ENCODE peak calls at places on chromosome 5, in six cellular contexts. L is AG10803, F is heart left ventricle, U is HFF-Myc, I is sigmoid colon, J is foreskin keratinocyte. R is an unnamed sample.

GRCh38 chr5:95619096-95619495 is 791 bp upstream of the GPR150 start:
- DNase-seq in L (no peak), F (no peak), U (no peak), I (no peak), J (peak), R (no peak)

GRCh38 chr5:1006656-1007071 is 1.9 kb upstream of the NKD2 start:
- DNase-seq in L (no peak), F (peak), U (no peak), I (peak), J (no peak), R (no peak)

GRCh38 chr5:27048507-27048906 is 10.1 kb upstream of the CDH9 start:
- DNase-seq in L (no peak), F (no peak), U (no peak), I (no peak), J (no peak), R (no peak)

GRCh38 chr5:64838803-64839202 is 70.1 kb downstream of the CWC27 start:
- DNase-seq in L (no peak), F (no peak), U (no peak), I (no peak), J (peak), R (no peak)

GRCh38 chr5:64670277-64670676 is 20.0 kb upstream of the SHISAL2B start:
- DNase-seq in L (no peak), F (no peak), U (no peak), I (no peak), J (no peak), R (no peak)

GRCh38 chr5:141855265-141856029 is 22.8 kb downstream of the PCDH1 start:
- DNase-seq in L (no peak), F (peak), U (no peak), I (no peak), J (no peak), R (no peak)

GRCh38 chr5:33120671-33121070 is 320.1 kb upstream of the TARS1 start:
- DNase-seq in L (peak), F (no peak), U (no peak), I (no peak), J (no peak), R (no peak)

GRCh38 chr5:93620487-93621339 is 37.7 kb downstream of the NR2F1 start:
- DNase-seq in L (peak), F (peak), U (no peak), I (peak), J (peak), R (peak)

GRCh38 chr5:53091304-53091703 is 18.3 kb downstream of the MOCS2 start:
- DNase-seq in L (peak), F (no peak), U (no peak), I (no peak), J (peak), R (no peak)

GRCh38 chr5:1412621-1413020 is 32.6 kb downstream of the SLC6A3 start:
- DNase-seq in L (no peak), F (peak), U (no peak), I (peak), J (no peak), R (no peak)

DNA sequence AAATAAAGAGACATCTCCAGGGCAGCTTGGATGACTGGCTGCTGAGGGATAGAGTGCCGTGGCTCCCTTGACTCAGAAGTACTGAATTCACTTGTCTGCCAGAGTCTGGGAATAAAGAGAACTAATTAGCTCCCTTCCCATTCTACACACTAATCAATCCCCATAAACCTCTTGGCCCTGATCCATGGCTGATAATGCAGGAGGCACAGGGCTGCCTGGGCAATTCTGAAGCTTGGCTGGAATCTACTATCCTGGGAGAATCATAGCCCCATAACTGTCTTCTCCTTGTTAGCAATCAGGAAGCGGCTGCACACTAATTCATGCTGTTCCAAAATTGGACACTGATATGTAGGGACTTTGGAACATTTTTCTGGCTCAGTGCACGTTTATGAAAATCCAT is 197.7 kb downstream of the PTTG1 start:
- DNase-seq in L (no peak), F (no peak), U (no peak), I (no peak), J (no peak), R (no peak)
- TF ChIP-seq CTCF in L (no peak), F (no peak), U (no peak), I (no peak), J (no peak), R (no peak)

GRCh38 chr5:112906637-112907036 is 15.4 kb downstream of the REEP5 start:
- DNase-seq in L (no peak), F (no peak), U (no peak), I (no peak), J (no peak), R (no peak)
- TF ChIP-seq CTCF in L (no peak), F (no peak), U (no peak), I (no peak), J (no peak), R (no peak)

GRCh38 chr5:173201636-173202265 is 33.3 kb downstream of the NKX2-5 start:
- DNase-seq in L (peak), F (no peak), U (no peak), I (no peak), J (peak), R (no peak)

GRCh38 chr5:173205921-173206320 is 29.1 kb downstream of the NKX2-5 start:
- DNase-seq in L (no peak), F (no peak), U (no peak), I (no peak), J (no peak), R (no peak)

GRCh38 chr5:173208296-173208695 is 26.7 kb downstream of the NKX2-5 start:
- DNase-seq in L (no peak), F (no peak), U (no peak), I (no peak), J (no peak), R (no peak)

GRCh38 chr5:173202266-173202875 is 32.6 kb downstream of the NKX2-5 start:
- DNase-seq in L (no peak), F (no peak), U (no peak), I (no peak), J (no peak), R (no peak)

DNA sequence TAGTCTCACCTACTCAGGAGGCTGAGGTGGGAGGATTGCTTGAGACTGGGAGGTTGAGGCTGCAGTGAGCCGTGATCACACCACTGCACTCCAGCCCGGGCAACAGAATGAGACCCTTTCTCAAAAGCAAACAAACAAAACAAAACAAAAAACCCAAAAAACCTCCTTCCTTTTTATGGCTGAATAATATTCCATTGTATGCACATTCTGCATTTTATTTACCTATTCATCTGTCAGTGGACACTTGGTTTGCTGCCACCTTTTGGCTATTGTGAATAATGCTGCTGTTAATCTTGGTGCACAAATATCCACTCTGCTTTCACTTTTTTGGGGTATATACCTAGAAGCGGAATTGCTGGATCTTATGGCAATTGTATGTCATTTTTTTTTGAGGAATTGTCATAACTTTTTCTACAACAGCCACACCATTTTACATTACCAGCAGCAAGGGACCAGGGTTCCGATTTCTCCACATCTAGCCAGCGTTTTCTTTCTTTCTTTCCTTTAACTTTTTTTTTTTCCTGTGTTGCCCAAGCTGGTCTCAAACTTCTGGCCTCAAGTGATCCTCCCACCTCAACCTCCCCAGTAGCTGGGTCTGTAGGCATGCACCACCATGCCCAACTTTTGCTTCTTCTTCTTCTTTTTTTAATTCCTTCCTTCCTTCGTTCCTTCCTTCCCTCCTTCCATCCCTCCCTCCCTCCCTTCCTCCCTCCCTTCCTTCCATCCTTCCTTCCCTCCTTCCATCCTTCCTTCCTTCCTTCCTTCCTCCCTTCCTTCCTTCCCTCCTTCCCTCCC is 30.6 kb downstream of the NKX2-5 start:
- DNase-seq in L (peak), F (no peak), U (no peak), I (no peak), J (no peak), R (no peak)
- TF ChIP-seq CTCF in L (peak), F (peak), U (peak), I (peak), J (peak), R (peak)

GRCh38 chr5:122444411-122444810 is 132.4 kb downstream of the SNCAIP start:
- DNase-seq in L (no peak), F (no peak), U (no peak), I (no peak), J (no peak), R (no peak)

GRCh38 chr5:122447941-122448340 is 135.9 kb downstream of the SNCAIP start:
- DNase-seq in L (no peak), F (no peak), U (no peak), I (no peak), J (no peak), R (no peak)

GRCh38 chr5:122442938-122443337 is 130.9 kb downstream of the SNCAIP start:
- DNase-seq in L (no peak), F (no peak), U (no peak), I (no peak), J (no peak), R (no peak)

GRCh38 chr5:122445070-122445469 is 133.0 kb downstream of the SNCAIP start:
- DNase-seq in L (no peak), F (no peak), U (no peak), I (no peak), J (no peak), R (no peak)

GRCh38 chr5:122447072-122447471 is 135.0 kb downstream of the SNCAIP start:
- DNase-seq in L (no peak), F (no peak), U (no peak), I (no peak), J (no peak), R (no peak)
- TF ChIP-seq CTCF in L (no peak), F (no peak), U (no peak), I (no peak), J (no peak), R (no peak)

GRCh38 chr5:148841519-148841918 is 15.1 kb downstream of the ADRB2 start:
- DNase-seq in L (no peak), F (no peak), U (no peak), I (no peak), J (no peak), R (no peak)

GRCh38 chr5:148842161-148842560 is 15.8 kb downstream of the ADRB2 start:
- DNase-seq in L (no peak), F (no peak), U (no peak), I (no peak), J (no peak), R (no peak)

GRCh38 chr5:148846930-148847329 is 20.5 kb downstream of the ADRB2 start:
- DNase-seq in L (no peak), F (no peak), U (no peak), I (no peak), J (no peak), R (no peak)

GRCh38 chr5:148843510-148844318 is 17.3 kb downstream of the ADRB2 start:
- DNase-seq in L (peak), F (no peak), U (no peak), I (no peak), J (no peak), R (no peak)

DNA sequence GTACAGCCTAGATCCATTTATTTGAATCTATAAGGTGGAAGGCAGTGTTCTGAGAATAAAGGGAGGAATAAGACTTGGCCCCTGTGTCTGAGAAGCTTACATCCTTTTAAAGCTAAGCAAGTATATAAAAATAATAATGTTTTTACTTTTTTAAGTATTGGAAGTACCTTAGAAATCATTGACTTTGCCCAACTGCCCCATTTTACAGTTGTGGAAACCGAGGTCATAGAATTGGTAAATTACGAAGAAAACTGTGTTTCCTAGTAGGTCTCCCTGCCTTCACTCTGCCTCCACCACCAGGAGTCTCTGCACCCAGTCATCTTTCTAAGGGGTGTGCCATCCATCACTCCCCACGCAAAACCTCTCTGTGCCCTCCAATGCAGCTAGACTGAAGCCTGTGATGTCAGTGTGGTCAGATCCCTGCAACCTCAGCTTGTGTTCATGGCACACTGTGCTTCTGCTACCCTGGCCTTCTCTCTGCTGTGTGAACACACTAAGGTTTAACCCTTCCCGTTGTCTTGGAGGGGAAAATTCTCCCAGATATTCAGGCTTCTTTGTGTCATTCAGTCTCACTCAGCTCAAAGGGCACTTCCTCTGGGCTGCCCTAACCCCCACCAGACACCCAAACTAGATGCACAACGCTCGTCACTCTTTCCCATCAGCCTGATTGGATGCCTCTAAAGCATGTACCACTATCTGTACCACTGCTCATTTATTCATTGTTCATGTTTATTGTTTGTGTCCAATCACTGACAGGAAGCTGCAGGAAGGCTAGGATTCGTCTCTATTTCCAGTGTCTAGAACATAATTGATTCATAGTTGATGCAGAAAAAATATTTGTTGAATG is 18.2 kb downstream of the ADRB2 start:
- DNase-seq in L (no peak), F (no peak), U (no peak), I (no peak), J (no peak), R (no peak)
- TF ChIP-seq CTCF in L (no peak), F (no peak), U (no peak), I (no peak), J (peak), R (no peak)

DNA sequence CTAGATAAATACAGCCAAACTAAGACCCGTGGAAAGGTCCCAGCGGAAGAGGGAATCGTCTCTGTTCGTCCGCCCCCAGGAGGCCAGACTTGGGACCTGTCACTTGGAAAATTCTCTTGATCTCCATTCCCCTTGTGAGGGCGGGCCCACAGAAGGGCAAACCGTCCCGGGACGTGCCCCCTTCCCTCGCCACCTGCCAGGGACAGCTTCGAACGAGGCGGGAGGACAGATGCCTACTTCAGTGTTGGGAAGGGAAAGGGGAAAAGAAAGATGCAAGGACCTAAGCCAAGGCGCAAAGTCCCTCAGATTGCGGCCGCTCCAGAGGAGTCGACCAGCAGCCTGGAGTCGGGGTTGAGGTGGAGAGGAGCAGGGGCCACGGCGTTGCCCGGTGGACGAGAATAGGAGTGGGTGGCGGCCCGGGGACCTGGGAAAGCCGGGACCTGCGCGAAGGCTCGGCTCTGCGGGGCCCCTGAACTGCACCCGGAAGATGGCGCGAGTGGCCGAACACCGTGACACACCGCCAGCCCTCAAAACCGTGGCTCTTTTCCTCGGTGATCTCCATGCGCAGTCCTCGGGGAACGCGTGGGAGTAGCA is 4.4 kb upstream of the EBF1 start:
- DNase-seq in L (peak), F (peak), U (no peak), I (peak), J (no peak), R (peak)
- TF ChIP-seq CTCF in L (peak), F (peak), U (peak), I (no peak), J (peak), R (no peak)

GRCh38 chr5:78009937-78010527 is 233.9 kb upstream of the TBCA start:
- DNase-seq in L (peak), F (no peak), U (peak), I (no peak), J (no peak), R (no peak)
- TF ChIP-seq CTCF in L (no peak), F (no peak), U (no peak), I (no peak), J (no peak), R (no peak)

DNA sequence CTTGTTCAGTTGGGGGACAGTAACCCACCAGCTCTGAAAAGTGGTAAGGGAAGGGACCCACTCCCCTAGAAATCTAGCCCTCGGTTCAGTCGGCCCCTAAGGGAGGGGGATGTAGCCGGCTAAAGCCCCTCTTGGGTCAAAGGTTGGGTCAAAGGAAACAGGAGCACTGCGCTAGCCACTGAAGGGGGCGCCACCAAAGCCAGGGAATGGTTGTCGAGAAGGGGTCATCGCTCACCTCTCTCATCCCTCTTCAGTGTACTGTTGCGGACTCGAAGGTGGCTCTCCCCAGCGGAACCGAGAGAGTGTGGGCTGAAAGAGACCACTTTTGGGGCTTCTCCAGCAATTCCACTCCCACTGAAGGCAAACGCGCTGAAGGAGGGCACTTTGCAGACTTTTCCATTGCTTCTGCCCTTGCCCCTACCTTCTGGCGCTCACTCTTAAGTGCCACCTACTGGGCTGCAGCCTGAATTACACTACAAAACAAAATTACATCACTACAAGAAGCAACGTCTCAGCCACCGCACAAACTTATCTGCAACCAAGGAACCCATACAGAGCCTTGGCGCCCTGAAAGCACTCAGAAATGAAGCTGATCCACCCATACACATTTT is 396.9 kb downstream of the PDE4D start:
- DNase-seq in L (no peak), F (no peak), U (no peak), I (no peak), J (no peak), R (peak)
- TF ChIP-seq CTCF in L (peak), F (no peak), U (peak), I (no peak), J (peak), R (peak)

GRCh38 chr5:112691758-112692157 is 45.9 kb upstream of the APC start:
- DNase-seq in L (no peak), F (no peak), U (no peak), I (no peak), J (no peak), R (peak)
- TF ChIP-seq CTCF in L (no peak), F (peak), U (peak), I (no peak), J (peak), R (no peak)

DNA sequence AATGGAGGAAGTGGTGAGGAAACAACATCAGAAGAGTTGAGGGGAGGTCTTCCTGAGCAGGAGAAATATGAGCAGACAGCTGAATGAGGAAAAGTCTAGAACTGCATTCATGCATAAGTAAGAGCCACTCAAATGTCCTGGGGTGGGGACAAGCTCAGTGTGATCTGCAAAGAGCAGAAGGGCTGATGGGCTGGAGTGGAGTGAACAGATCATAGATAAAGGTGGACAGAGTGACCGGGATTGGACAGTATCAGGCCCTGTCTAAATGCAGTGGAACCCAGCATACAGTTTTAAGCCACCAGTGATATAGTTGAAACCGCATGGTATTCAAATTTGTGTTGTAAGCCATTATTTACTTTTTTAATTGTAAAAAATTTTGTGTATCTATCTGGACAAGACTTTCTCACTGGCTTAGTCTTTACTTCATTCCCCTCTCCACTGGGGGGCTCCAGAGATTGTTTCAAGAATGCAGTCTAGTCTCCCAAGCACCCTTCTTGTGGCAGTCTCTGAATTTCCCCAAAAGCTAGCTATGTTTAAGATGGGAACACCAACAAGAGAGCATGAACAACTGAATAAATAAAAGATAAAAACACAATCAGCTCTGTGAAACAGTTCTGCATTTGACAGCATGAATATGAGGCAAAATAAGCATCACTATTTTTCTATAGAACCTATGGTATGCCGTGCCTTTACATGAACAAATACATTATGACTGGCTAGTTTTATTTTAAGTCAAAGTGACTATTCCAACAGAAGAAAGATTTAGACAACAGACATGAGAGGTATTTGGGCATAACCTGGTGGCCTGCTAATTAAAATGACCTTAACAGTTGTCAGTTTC is 10.7 kb upstream of the STK32A start:
- DNase-seq in L (peak), F (no peak), U (peak), I (peak), J (peak), R (peak)
- TF ChIP-seq CTCF in L (peak), F (peak), U (peak), I (peak), J (peak), R (no peak)